ENCODE peak calls at places on chromosomes 13 and 19, in four cellular contexts. E, B, C and Z are unnamed samples.
A peak's percentile ranks its signal among the peaks of the same experiment; 100 is the strongest.

GRCh38 chr13:98446234-98446621 is 130.7 kb downstream of the STK24 start:
- DNase-seq in E (no peak), B (no peak), C (no peak), Z (no peak)

GRCh38 chr19:35037716-35038622 is 3.6 kb upstream of the HPN start:
- DNase-seq in E (no peak), B (no peak), C (no peak), Z (no peak)

GRCh38 chr13:99000137-99000536 is 22.3 kb upstream of the DOCK9 start:
- DNase-seq in E (no peak), B (no peak), C (no peak), Z (no peak)

GRCh38 chr19:36236304-36236945 is 21.5 kb downstream of the ZNF146 start:
- DNase-seq in E (no peak), B (no peak), C (no peak), Z (no peak)

GRCh38 chr19:30739394-30739793 is 367.2 kb downstream of the ZNF536 start:
- DNase-seq in E (no peak), B (no peak), C (no peak), Z (no peak)

GRCh38 chr19:16889429-16889882 is 657 bp downstream of the F2RL3 start:
- DNase-seq in E (no peak), B (no peak), C (peak; percentile 39), Z (no peak)

GRCh38 chr13:20514866-20515265 is 10.8 kb downstream of the CRYL1 start:
- DNase-seq in E (no peak), B (no peak), C (no peak), Z (no peak)

GRCh38 chr19:48292798-48293197 is 22.9 kb downstream of the ZNF114 start:
- DNase-seq in E (no peak), B (no peak), C (no peak), Z (peak; percentile 42)

GRCh38 chr13:36418022-36418805 is 14.1 kb upstream of the CCNA1 start:
- DNase-seq in E (peak; percentile 9), B (no peak), C (no peak), Z (no peak)

GRCh38 chr13:24502567-24503375 is 9.8 kb downstream of the PARP4 start:
- DNase-seq in E (no peak), B (peak; percentile 80), C (no peak), Z (no peak)

GRCh38 chr19:40687525-40688016 is 2.9 kb downstream of the NUMBL start:
- DNase-seq in E (no peak), B (no peak), C (no peak), Z (no peak)

GRCh38 chr13:42883142-42883541 is 101.8 kb downstream of the FAM216B start:
- DNase-seq in E (no peak), B (no peak), C (no peak), Z (no peak)

GRCh38 chr19:6464070-6464873 is at the start of gene CRB3:
- DNase-seq in E (peak; percentile 99), B (peak; percentile 86), C (no peak), Z (no peak)